ENCODE peak calls at places on chromosomes 3 and 15, in four cellular contexts. M is hypothalamus; A is HFF-Myc; I is CD4-positive, CD25-positive, alpha-beta regulatory T cell. Q is an unnamed sample.

GRCh38 chr15:74464216-74464615 is 3.3 kb upstream of the UBL7 start:
- DNase-seq in M (no peak), A (no peak), I (no peak), Q (no peak)

GRCh38 chr3:160169139-160169830 is 55.9 kb upstream of the C3orf80 start:
- DNase-seq in M (no peak), A (peak; percentile 47), I (no peak), Q (peak; percentile 22)

GRCh38 chr3:127550758-127551157 is 39.8 kb downstream of the TPRA1 start:
- DNase-seq in M (no peak), A (no peak), I (no peak), Q (no peak)

GRCh38 chr3:171986208-171986607 is 53.2 kb upstream of the FNDC3B start:
- DNase-seq in M (no peak), A (no peak), I (no peak), Q (no peak)

GRCh38 chr3:114706591-114707224 is 412.9 kb downstream of the TIGIT start:
- DNase-seq in M (no peak), A (peak; percentile 20), I (no peak), Q (peak; percentile 5)

GRCh38 chr3:157201648-157202278 is 41.8 kb upstream of the CCNL1 start:
- DNase-seq in M (no peak), A (no peak), I (no peak), Q (peak; percentile 55)

GRCh38 chr15:32823750-32824149 is 105.9 kb downstream of the GREM1 start:
- DNase-seq in M (no peak), A (no peak), I (no peak), Q (no peak)

GRCh38 chr3:178778579-178778978 is 242.3 kb downstream of the KCNMB2 start:
- DNase-seq in M (no peak), A (no peak), I (no peak), Q (no peak)

GRCh38 chr3:63349583-63350177 is 71.6 kb downstream of the SYNPR start:
- DNase-seq in M (peak; percentile 3), A (peak; percentile 35), I (no peak), Q (peak; percentile 29)